ENCODE peak calls at places on chromosomes 1 and 21, in four cellular contexts. C, W, X and P are unnamed samples.

GRCh38 chr1:45023663-45024062 is 11.6 kb downstream of the UROD start:
- DNase-seq in C (no peak), W (no peak), X (no peak), P (no peak)

GRCh38 chr1:114597949-114598348 is 16.5 kb upstream of the BCAS2 start:
- DNase-seq in C (peak), W (no peak), X (no peak), P (no peak)

GRCh38 chr1:94783342-94784264 is 36.6 kb upstream of the SLC44A3 start:
- DNase-seq in C (peak), W (no peak), X (no peak), P (no peak)

GRCh38 chr1:227318003-227318851 is at the start of gene CDC42BPA:
- DNase-seq in C (peak), W (peak), X (peak), P (peak)

GRCh38 chr1:35031103-35031452 is 667 bp downstream of the ZMYM6 start:
- DNase-seq in C (peak), W (peak), X (peak), P (peak)

GRCh38 chr1:204685236-204686006 is at the start of gene LRRN2:
- DNase-seq in C (no peak), W (no peak), X (no peak), P (peak)

GRCh38 chr1:53362851-53363642 is 35.2 kb upstream of the LRP8 start:
- DNase-seq in C (no peak), W (peak), X (peak), P (no peak)

GRCh38 chr21:14492890-14493289 is 53.2 kb downstream of the SAMSN1 start:
- DNase-seq in C (no peak), W (no peak), X (no peak), P (no peak)

GRCh38 chr1:6448749-6449631 is 17.0 kb downstream of the TNFRSF25 start:
- DNase-seq in C (no peak), W (peak), X (peak), P (no peak)

GRCh38 chr1:215056584-215056983 is 26.0 kb upstream of the KCNK2 start:
- DNase-seq in C (peak), W (no peak), X (no peak), P (no peak)

GRCh38 chr1:30845237-30845636 is 63.3 kb downstream of the SDC3 start:
- DNase-seq in C (no peak), W (no peak), X (no peak), P (no peak)

GRCh38 chr1:9204156-9204720 is 30.3 kb upstream of the H6PD start:
- DNase-seq in C (no peak), W (no peak), X (no peak), P (no peak)

GRCh38 chr1:2163205-2163604 is 31.4 kb downstream of the FAAP20 start:
- DNase-seq in C (no peak), W (no peak), X (no peak), P (no peak)

GRCh38 chr21:42460391-42461184 is 35.4 kb downstream of the RSPH1 start:
- DNase-seq in C (no peak), W (no peak), X (no peak), P (no peak)

GRCh38 chr1:248194117-248194516 is 2.9 kb upstream of the OR2M3 start:
- DNase-seq in C (no peak), W (no peak), X (no peak), P (no peak)

GRCh38 chr1:228037401-228038386 is 30.9 kb downstream of the WNT3A start:
- DNase-seq in C (peak), W (no peak), X (no peak), P (no peak)

GRCh38 chr1:60948486-60948885 is 133.9 kb upstream of the NFIA start:
- DNase-seq in C (no peak), W (no peak), X (no peak), P (no peak)

GRCh38 chr1:42784946-42785693 is at the start of gene TMEM269:
- DNase-seq in C (no peak), W (no peak), X (no peak), P (no peak)

GRCh38 chr1:156082111-156083091 is at the start of gene MEX3A:
- DNase-seq in C (peak), W (peak), X (peak), P (peak)

GRCh38 chr1:27430903-27431653 is 38.7 kb downstream of the GPR3 start:
- DNase-seq in C (peak), W (no peak), X (peak), P (no peak)

GRCh38 chr1:100622506-100622905 is 84.6 kb downstream of the GPR88 start:
- DNase-seq in C (no peak), W (no peak), X (no peak), P (no peak)

GRCh38 chr1:160436975-160437374 is 36.6 kb downstream of the VANGL2 start:
- DNase-seq in C (no peak), W (no peak), X (peak), P (no peak)

GRCh38 chr1:92980732-92981647 is 19.7 kb upstream of the DIPK1A start:
- DNase-seq in C (no peak), W (no peak), X (no peak), P (no peak)

GRCh38 chr1:237482777-237483176 is 407.9 kb downstream of the ZP4 start:
- DNase-seq in C (no peak), W (no peak), X (no peak), P (no peak)
- TF ChIP-seq MAZ in C (no peak), W (no peak), X (no peak), P (no peak)

GRCh38 chr1:246383217-246383616 is 123.9 kb downstream of the SMYD3 start:
- DNase-seq in C (no peak), W (no peak), X (no peak), P (no peak)
- TF ChIP-seq MAZ in C (no peak), W (no peak), X (no peak), P (no peak)

GRCh38 chr1:152392909-152393308 is 21.2 kb downstream of the CRNN start:
- DNase-seq in C (no peak), W (no peak), X (no peak), P (no peak)
- TF ChIP-seq MAZ in C (no peak), W (no peak), X (no peak), P (no peak)

DNA sequence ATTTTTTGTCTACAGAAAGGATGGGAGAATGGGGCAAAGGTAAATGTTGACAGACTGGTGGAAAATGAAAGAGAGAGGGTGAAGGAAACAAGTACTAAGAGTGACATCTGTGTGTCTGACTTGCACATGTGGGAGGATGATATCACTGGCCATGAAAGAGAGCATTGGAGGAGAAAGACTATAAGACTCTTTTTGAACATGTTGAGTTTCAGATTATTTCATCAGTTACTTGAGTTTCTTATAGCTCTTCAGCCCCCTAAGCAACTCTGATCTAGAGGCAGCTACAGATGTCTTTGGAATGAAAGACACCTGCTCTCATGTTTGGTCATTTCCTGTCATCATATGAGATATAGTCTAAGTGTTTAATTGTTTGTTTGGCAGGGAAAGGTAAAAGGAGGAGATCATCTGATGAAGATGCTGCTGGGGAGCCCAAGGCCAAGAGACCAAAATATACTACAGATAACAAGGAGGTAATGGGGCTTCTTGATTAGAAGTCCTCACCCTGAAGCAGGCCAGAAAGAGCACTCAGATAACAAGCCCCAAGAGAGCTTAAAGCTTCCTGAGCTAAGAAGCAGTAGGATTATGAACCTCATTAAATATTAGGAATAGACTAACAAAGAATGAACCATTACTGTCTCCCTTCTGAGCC is 4.5 kb downstream of the POLR3C start:
- DNase-seq in C (no peak), W (no peak), X (no peak), P (no peak)
- TF ChIP-seq MAZ in C (no peak), W (no peak), X (no peak), P (no peak)